ENCODE peak calls at places on chromosomes 13 and 19, in six cellular contexts. One of them, this sample, is unnamed. For H3K4me1, the result is how much of the 10 kb centered on the place peaks cover.

GRCh38 chr13:111492341-111492945 is 172.0 kb downstream of the TEX29 start:
- DNase-seq in CD8-positive, alpha-beta memory T cell: no peak
- DNase-seq in left ventricle myocardium inferior: no peak
- DNase-seq in psoas muscle: no peak
- DNase-seq in body of pancreas: no peak
- DNase-seq in endothelial cell of umbilical vein: no peak
- DNase-seq in this sample: no peak

GRCh38 chr13:48954086-48954485 is 21.6 kb upstream of the FNDC3A start:
- DNase-seq in psoas muscle: no peak
- DNase-seq in CD8-positive, alpha-beta memory T cell: no peak
- DNase-seq in body of pancreas: no peak
- DNase-seq in left ventricle myocardium inferior: no peak
- DNase-seq in endothelial cell of umbilical vein: no peak
- DNase-seq in this sample: no peak

GRCh38 chr13:59261928-59262488 is 901.7 kb downstream of the DIAPH3 start:
- DNase-seq in body of pancreas: no peak
- DNase-seq in psoas muscle: no peak
- DNase-seq in left ventricle myocardium inferior: no peak
- DNase-seq in endothelial cell of umbilical vein: peak
- DNase-seq in CD8-positive, alpha-beta memory T cell: no peak
- DNase-seq in this sample: no peak

GRCh38 chr13:73985789-73986188 is 148.4 kb downstream of the KLF12 start:
- DNase-seq in endothelial cell of umbilical vein: peak
- DNase-seq in psoas muscle: no peak
- DNase-seq in left ventricle myocardium inferior: no peak
- DNase-seq in CD8-positive, alpha-beta memory T cell: peak
- DNase-seq in body of pancreas: no peak
- DNase-seq in this sample: no peak

GRCh38 chr13:22061371-22061805 is 390.5 kb downstream of the FGF9 start:
- DNase-seq in body of pancreas: no peak
- DNase-seq in left ventricle myocardium inferior: no peak
- DNase-seq in endothelial cell of umbilical vein: no peak
- DNase-seq in psoas muscle: no peak
- DNase-seq in CD8-positive, alpha-beta memory T cell: peak
- DNase-seq in this sample: no peak

GRCh38 chr13:108980237-108980636 is 350.8 kb downstream of the MYO16 start:
- DNase-seq in CD8-positive, alpha-beta memory T cell: no peak
- DNase-seq in left ventricle myocardium inferior: no peak
- DNase-seq in endothelial cell of umbilical vein: no peak
- DNase-seq in psoas muscle: no peak
- DNase-seq in body of pancreas: no peak
- DNase-seq in this sample: no peak

GRCh38 chr19:44719262-44719701 is 20.3 kb downstream of the CEACAM16 start:
- DNase-seq in endothelial cell of umbilical vein: peak
- DNase-seq in left ventricle myocardium inferior: no peak
- DNase-seq in psoas muscle: no peak
- DNase-seq in CD8-positive, alpha-beta memory T cell: no peak
- DNase-seq in body of pancreas: no peak
- DNase-seq in this sample: peak

GRCh38 chr19:56567274-56568120 is at the start of gene ZNF470:
- DNase-seq in psoas muscle: peak
- DNase-seq in left ventricle myocardium inferior: peak
- DNase-seq in body of pancreas: peak
- DNase-seq in endothelial cell of umbilical vein: peak
- DNase-seq in CD8-positive, alpha-beta memory T cell: peak
- DNase-seq in this sample: peak

GRCh38 chr13:25971077-25971476 is 80.7 kb downstream of the SHISA2 start:
- DNase-seq in psoas muscle: no peak
- DNase-seq in endothelial cell of umbilical vein: no peak
- DNase-seq in left ventricle myocardium inferior: no peak
- DNase-seq in body of pancreas: no peak
- DNase-seq in CD8-positive, alpha-beta memory T cell: no peak
- DNase-seq in this sample: no peak

DNA sequence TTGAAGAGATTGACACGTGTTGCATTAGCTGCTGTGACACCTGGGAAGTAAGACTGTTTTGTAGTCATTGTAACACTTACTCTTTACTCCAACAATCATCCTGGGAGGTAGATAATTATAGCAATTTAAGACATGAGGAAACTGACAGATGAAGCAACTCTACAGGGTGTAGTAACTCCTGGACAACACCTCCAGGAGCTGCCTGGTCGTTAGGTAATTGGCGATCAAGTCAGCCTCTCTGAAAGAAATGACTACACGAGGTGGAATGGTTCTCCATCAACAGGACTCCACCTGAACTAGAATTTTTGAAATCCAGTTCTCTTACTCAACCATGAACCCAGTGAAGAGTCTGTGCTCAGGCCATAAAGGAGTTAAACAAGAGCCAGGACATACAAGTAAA is 43.0 kb upstream of the LRCH1 start:
- DNase-seq in endothelial cell of umbilical vein: no peak
- DNase-seq in left ventricle myocardium inferior: no peak
- DNase-seq in psoas muscle: no peak
- DNase-seq in body of pancreas: no peak
- DNase-seq in CD8-positive, alpha-beta memory T cell: no peak
- DNase-seq in this sample: no peak
- H3K4me1 ChIP-seq in endothelial cell of umbilical vein: under half
- H3K4me1 ChIP-seq in left ventricle myocardium inferior: under half
- H3K4me1 ChIP-seq in psoas muscle: under half
- H3K4me1 ChIP-seq in body of pancreas: under half
- H3K4me1 ChIP-seq in CD8-positive, alpha-beta memory T cell: under half
- H3K4me1 ChIP-seq in this sample: under half

GRCh38 chr19:15300533-15301194 is 31.7 kb downstream of the BRD4 start:
- DNase-seq in left ventricle myocardium inferior: no peak
- DNase-seq in psoas muscle: no peak
- DNase-seq in endothelial cell of umbilical vein: no peak
- DNase-seq in body of pancreas: no peak
- DNase-seq in CD8-positive, alpha-beta memory T cell: no peak
- DNase-seq in this sample: no peak
- H3K4me1 ChIP-seq in left ventricle myocardium inferior: half or more
- H3K4me1 ChIP-seq in psoas muscle: half or more
- H3K4me1 ChIP-seq in endothelial cell of umbilical vein: under half
- H3K4me1 ChIP-seq in body of pancreas: half or more
- H3K4me1 ChIP-seq in CD8-positive, alpha-beta memory T cell: half or more
- H3K4me1 ChIP-seq in this sample: under half

DNA sequence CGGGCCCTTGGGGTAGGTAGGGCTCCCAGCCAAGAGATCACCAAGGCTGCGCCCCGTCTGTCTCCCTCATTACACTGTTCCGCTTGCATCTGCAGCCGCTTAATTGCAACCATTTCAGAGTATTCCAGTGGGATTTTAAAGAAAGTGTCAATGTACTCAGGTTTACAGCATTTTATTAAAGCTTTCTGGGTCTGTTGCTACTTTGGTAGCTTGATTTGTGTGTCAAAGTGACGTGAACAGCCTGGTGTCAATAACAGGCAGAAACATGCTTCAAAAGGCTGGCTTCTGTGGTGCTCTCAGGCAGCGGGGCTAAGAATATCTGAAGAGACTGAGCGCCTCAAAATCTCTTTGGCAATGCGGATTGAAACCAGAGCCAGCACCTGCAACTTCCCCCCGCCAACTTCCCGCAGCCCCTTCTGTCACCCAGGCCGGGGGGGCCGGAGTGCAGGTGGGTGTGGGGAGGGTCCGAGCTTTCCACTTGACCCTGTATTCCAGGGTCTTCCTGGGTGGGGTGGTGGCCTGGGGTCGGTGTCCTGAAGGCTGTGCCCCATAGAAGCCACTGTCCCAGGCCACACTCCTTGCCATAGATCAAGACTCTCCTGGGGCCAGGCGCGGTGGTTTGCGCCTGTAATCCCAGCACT is 81.2 kb downstream of the KDM4B start:
- DNase-seq in CD8-positive, alpha-beta memory T cell: no peak
- DNase-seq in body of pancreas: no peak
- DNase-seq in endothelial cell of umbilical vein: no peak
- DNase-seq in psoas muscle: no peak
- DNase-seq in left ventricle myocardium inferior: no peak
- DNase-seq in this sample: no peak
- H3K4me1 ChIP-seq in CD8-positive, alpha-beta memory T cell: under half
- H3K4me1 ChIP-seq in body of pancreas: under half
- H3K4me1 ChIP-seq in endothelial cell of umbilical vein: under half
- H3K4me1 ChIP-seq in psoas muscle: under half
- H3K4me1 ChIP-seq in left ventricle myocardium inferior: half or more
- H3K4me1 ChIP-seq in this sample: under half

GRCh38 chr19:2061936-2062729 is 11.1 kb upstream of the MKNK2 start:
- DNase-seq in endothelial cell of umbilical vein: no peak
- DNase-seq in body of pancreas: no peak
- DNase-seq in left ventricle myocardium inferior: no peak
- DNase-seq in psoas muscle: peak
- DNase-seq in CD8-positive, alpha-beta memory T cell: no peak
- DNase-seq in this sample: peak
- H3K4me1 ChIP-seq in endothelial cell of umbilical vein: under half
- H3K4me1 ChIP-seq in body of pancreas: under half
- H3K4me1 ChIP-seq in left ventricle myocardium inferior: half or more
- H3K4me1 ChIP-seq in psoas muscle: half or more
- H3K4me1 ChIP-seq in CD8-positive, alpha-beta memory T cell: half or more
- H3K4me1 ChIP-seq in this sample: under half

GRCh38 chr19:16382775-16383543 is 58.3 kb downstream of the KLF2 start:
- DNase-seq in endothelial cell of umbilical vein: peak
- DNase-seq in CD8-positive, alpha-beta memory T cell: peak
- DNase-seq in body of pancreas: peak
- DNase-seq in psoas muscle: peak
- DNase-seq in left ventricle myocardium inferior: peak
- DNase-seq in this sample: peak
- H3K4me1 ChIP-seq in endothelial cell of umbilical vein: under half
- H3K4me1 ChIP-seq in CD8-positive, alpha-beta memory T cell: half or more
- H3K4me1 ChIP-seq in body of pancreas: under half
- H3K4me1 ChIP-seq in psoas muscle: under half
- H3K4me1 ChIP-seq in left ventricle myocardium inferior: half or more
- H3K4me1 ChIP-seq in this sample: under half

This sample was measured in colonic mucosa.